ENCODE peak calls at places on chromosomes 7 and 10, in five cellular contexts. One of them, this sample, is unnamed.
A peak's percentile ranks its signal among the peaks of the same experiment; 100 is the strongest.

GRCh38 chr7:82081644-82082224 is 311.9 kb upstream of the HGF start:
- DNase-seq in C1 segment of cervical spinal cord: no peak
- DNase-seq in NCI-H82: no peak
- DNase-seq in activated T-cell treated with anti-CD3 and anti-CD28 coated beads, Interleukin-2, amount 50 U/mL, for 24 hours: no peak
- DNase-seq in adrenal gland: no peak
- DNase-seq in this sample: peak; percentile 69

GRCh38 chr10:45380903-45381610 is 7.0 kb downstream of the ALOX5 start:
- DNase-seq in C1 segment of cervical spinal cord: no peak
- DNase-seq in NCI-H82: no peak
- DNase-seq in activated T-cell treated with anti-CD3 and anti-CD28 coated beads, Interleukin-2, amount 50 U/mL, for 24 hours: no peak
- DNase-seq in adrenal gland: peak; percentile 55
- DNase-seq in this sample: no peak

GRCh38 chr7:3949226-3949625 is 648.2 kb downstream of the SDK1 start:
- DNase-seq in C1 segment of cervical spinal cord: no peak
- DNase-seq in NCI-H82: no peak
- DNase-seq in activated T-cell treated with anti-CD3 and anti-CD28 coated beads, Interleukin-2, amount 50 U/mL, for 24 hours: no peak
- DNase-seq in adrenal gland: no peak
- DNase-seq in this sample: no peak

GRCh38 chr7:10225265-10225664 is 748.4 kb upstream of the PHF14 start:
- DNase-seq in C1 segment of cervical spinal cord: no peak
- DNase-seq in NCI-H82: no peak
- DNase-seq in activated T-cell treated with anti-CD3 and anti-CD28 coated beads, Interleukin-2, amount 50 U/mL, for 24 hours: no peak
- DNase-seq in adrenal gland: no peak
- DNase-seq in this sample: no peak

GRCh38 chr7:123748734-123749536 is at the start of gene WASL:
- DNase-seq in C1 segment of cervical spinal cord: peak; percentile 70
- DNase-seq in NCI-H82: peak; percentile 98
- DNase-seq in activated T-cell treated with anti-CD3 and anti-CD28 coated beads, Interleukin-2, amount 50 U/mL, for 24 hours: peak; percentile 93
- DNase-seq in adrenal gland: peak; percentile 93
- DNase-seq in this sample: peak; percentile 91

GRCh38 chr10:53667063-53667462 is 894.5 kb upstream of the MBL2 start:
- DNase-seq in C1 segment of cervical spinal cord: no peak
- DNase-seq in NCI-H82: no peak
- DNase-seq in activated T-cell treated with anti-CD3 and anti-CD28 coated beads, Interleukin-2, amount 50 U/mL, for 24 hours: no peak
- DNase-seq in adrenal gland: no peak
- DNase-seq in this sample: no peak

GRCh38 chr10:72846225-72846624 is 47.3 kb upstream of the OIT3 start:
- DNase-seq in C1 segment of cervical spinal cord: no peak
- DNase-seq in NCI-H82: no peak
- DNase-seq in activated T-cell treated with anti-CD3 and anti-CD28 coated beads, Interleukin-2, amount 50 U/mL, for 24 hours: no peak
- DNase-seq in adrenal gland: no peak
- DNase-seq in this sample: no peak

GRCh38 chr7:87784424-87784823 is 91.7 kb downstream of the SLC25A40 start:
- DNase-seq in C1 segment of cervical spinal cord: no peak
- DNase-seq in NCI-H82: no peak
- DNase-seq in activated T-cell treated with anti-CD3 and anti-CD28 coated beads, Interleukin-2, amount 50 U/mL, for 24 hours: no peak
- DNase-seq in adrenal gland: no peak
- DNase-seq in this sample: no peak

GRCh38 chr7:1055084-1055450 is 10.7 kb downstream of the GPR146 start:
- DNase-seq in C1 segment of cervical spinal cord: no peak
- DNase-seq in NCI-H82: no peak
- DNase-seq in activated T-cell treated with anti-CD3 and anti-CD28 coated beads, Interleukin-2, amount 50 U/mL, for 24 hours: peak; percentile 63
- DNase-seq in adrenal gland: peak; percentile 47
- DNase-seq in this sample: no peak

GRCh38 chr10:61729596-61729995 is 66.9 kb downstream of the CABCOCO1 start:
- DNase-seq in C1 segment of cervical spinal cord: no peak
- DNase-seq in NCI-H82: no peak
- DNase-seq in activated T-cell treated with anti-CD3 and anti-CD28 coated beads, Interleukin-2, amount 50 U/mL, for 24 hours: no peak
- DNase-seq in adrenal gland: no peak
- DNase-seq in this sample: no peak

GRCh38 chr10:118668228-118668952 is 72.9 kb upstream of the PRLHR start:
- DNase-seq in C1 segment of cervical spinal cord: no peak
- DNase-seq in NCI-H82: no peak
- DNase-seq in activated T-cell treated with anti-CD3 and anti-CD28 coated beads, Interleukin-2, amount 50 U/mL, for 24 hours: no peak
- DNase-seq in adrenal gland: no peak
- DNase-seq in this sample: no peak

GRCh38 chr7:36079446-36080025 is 73.5 kb upstream of the EEPD1 start:
- DNase-seq in C1 segment of cervical spinal cord: no peak
- DNase-seq in NCI-H82: no peak
- DNase-seq in activated T-cell treated with anti-CD3 and anti-CD28 coated beads, Interleukin-2, amount 50 U/mL, for 24 hours: no peak
- DNase-seq in adrenal gland: no peak
- DNase-seq in this sample: no peak

GRCh38 chr7:4713183-4713784 is 31.2 kb downstream of the FOXK1 start:
- DNase-seq in C1 segment of cervical spinal cord: no peak
- DNase-seq in NCI-H82: no peak
- DNase-seq in activated T-cell treated with anti-CD3 and anti-CD28 coated beads, Interleukin-2, amount 50 U/mL, for 24 hours: no peak
- DNase-seq in adrenal gland: no peak
- DNase-seq in this sample: no peak

GRCh38 chr7:36971515-36972139 is 247.3 kb upstream of the AOAH start:
- DNase-seq in C1 segment of cervical spinal cord: no peak
- DNase-seq in NCI-H82: peak; percentile 79
- DNase-seq in activated T-cell treated with anti-CD3 and anti-CD28 coated beads, Interleukin-2, amount 50 U/mL, for 24 hours: no peak
- DNase-seq in adrenal gland: no peak
- DNase-seq in this sample: peak; percentile 14

GRCh38 chr7:140325600-140325999 is 72.7 kb downstream of the SLC37A3 start:
- DNase-seq in C1 segment of cervical spinal cord: no peak
- DNase-seq in NCI-H82: no peak
- DNase-seq in activated T-cell treated with anti-CD3 and anti-CD28 coated beads, Interleukin-2, amount 50 U/mL, for 24 hours: no peak
- DNase-seq in adrenal gland: no peak
- DNase-seq in this sample: no peak

GRCh38 chr10:122021421-122021820 is 32.5 kb downstream of the TACC2 start:
- DNase-seq in C1 segment of cervical spinal cord: no peak
- DNase-seq in NCI-H82: no peak
- DNase-seq in activated T-cell treated with anti-CD3 and anti-CD28 coated beads, Interleukin-2, amount 50 U/mL, for 24 hours: no peak
- DNase-seq in adrenal gland: no peak
- DNase-seq in this sample: no peak

GRCh38 chr10:75019360-75019759 is 92.1 kb upstream of the SAMD8 start:
- DNase-seq in C1 segment of cervical spinal cord: no peak
- DNase-seq in NCI-H82: peak; percentile 22
- DNase-seq in activated T-cell treated with anti-CD3 and anti-CD28 coated beads, Interleukin-2, amount 50 U/mL, for 24 hours: no peak
- DNase-seq in adrenal gland: no peak
- DNase-seq in this sample: peak; percentile 39

GRCh38 chr7:33040803-33041516 is 21.6 kb downstream of the NT5C3A start:
- DNase-seq in C1 segment of cervical spinal cord: no peak
- DNase-seq in NCI-H82: peak; percentile 15
- DNase-seq in activated T-cell treated with anti-CD3 and anti-CD28 coated beads, Interleukin-2, amount 50 U/mL, for 24 hours: no peak
- DNase-seq in adrenal gland: peak; percentile 37
- DNase-seq in this sample: no peak

GRCh38 chr7:131355917-131356777 is 28.5 kb downstream of the MKLN1 start:
- DNase-seq in C1 segment of cervical spinal cord: no peak
- DNase-seq in NCI-H82: no peak
- DNase-seq in activated T-cell treated with anti-CD3 and anti-CD28 coated beads, Interleukin-2, amount 50 U/mL, for 24 hours: no peak
- DNase-seq in adrenal gland: no peak
- DNase-seq in this sample: no peak

GRCh38 chr10:3907514-3907913 is 122.5 kb upstream of the KLF6 start:
- DNase-seq in C1 segment of cervical spinal cord: no peak
- DNase-seq in NCI-H82: no peak
- DNase-seq in activated T-cell treated with anti-CD3 and anti-CD28 coated beads, Interleukin-2, amount 50 U/mL, for 24 hours: no peak
- DNase-seq in adrenal gland: no peak
- DNase-seq in this sample: no peak

GRCh38 chr7:68785036-68785435 is 813.2 kb upstream of the AUTS2 start:
- DNase-seq in C1 segment of cervical spinal cord: no peak
- DNase-seq in NCI-H82: no peak
- DNase-seq in activated T-cell treated with anti-CD3 and anti-CD28 coated beads, Interleukin-2, amount 50 U/mL, for 24 hours: no peak
- DNase-seq in adrenal gland: no peak
- DNase-seq in this sample: no peak

GRCh38 chr10:34764347-34764991 is 50.6 kb downstream of the PARD3 start:
- DNase-seq in C1 segment of cervical spinal cord: no peak
- DNase-seq in NCI-H82: no peak
- DNase-seq in activated T-cell treated with anti-CD3 and anti-CD28 coated beads, Interleukin-2, amount 50 U/mL, for 24 hours: no peak
- DNase-seq in adrenal gland: no peak
- DNase-seq in this sample: no peak

GRCh38 chr7:6480323-6480660 is 32.5 kb upstream of the DAGLB start:
- DNase-seq in C1 segment of cervical spinal cord: no peak
- DNase-seq in NCI-H82: no peak
- DNase-seq in activated T-cell treated with anti-CD3 and anti-CD28 coated beads, Interleukin-2, amount 50 U/mL, for 24 hours: no peak
- DNase-seq in adrenal gland: no peak
- DNase-seq in this sample: no peak

GRCh38 chr10:35251373-35252100 is 84.8 kb upstream of the CCNY start:
- DNase-seq in C1 segment of cervical spinal cord: no peak
- DNase-seq in NCI-H82: no peak
- DNase-seq in activated T-cell treated with anti-CD3 and anti-CD28 coated beads, Interleukin-2, amount 50 U/mL, for 24 hours: no peak
- DNase-seq in adrenal gland: no peak
- DNase-seq in this sample: no peak

GRCh38 chr7:36037121-36037662 is 115.9 kb upstream of the EEPD1 start:
- DNase-seq in C1 segment of cervical spinal cord: no peak
- DNase-seq in NCI-H82: no peak
- DNase-seq in activated T-cell treated with anti-CD3 and anti-CD28 coated beads, Interleukin-2, amount 50 U/mL, for 24 hours: no peak
- DNase-seq in adrenal gland: peak; percentile 84
- DNase-seq in this sample: no peak

GRCh38 chr7:3025616-3026015 is 18.1 kb downstream of the CARD11 start:
- DNase-seq in C1 segment of cervical spinal cord: no peak
- DNase-seq in NCI-H82: no peak
- DNase-seq in activated T-cell treated with anti-CD3 and anti-CD28 coated beads, Interleukin-2, amount 50 U/mL, for 24 hours: no peak
- DNase-seq in adrenal gland: no peak
- DNase-seq in this sample: no peak

GRCh38 chr7:118245267-118246040 is 20.9 kb downstream of the ANKRD7 start:
- DNase-seq in C1 segment of cervical spinal cord: no peak
- DNase-seq in NCI-H82: no peak
- DNase-seq in activated T-cell treated with anti-CD3 and anti-CD28 coated beads, Interleukin-2, amount 50 U/mL, for 24 hours: no peak
- DNase-seq in adrenal gland: no peak
- DNase-seq in this sample: no peak

GRCh38 chr7:26493737-26494423 is 202.2 kb downstream of the SNX10 start:
- DNase-seq in C1 segment of cervical spinal cord: no peak
- DNase-seq in NCI-H82: no peak
- DNase-seq in activated T-cell treated with anti-CD3 and anti-CD28 coated beads, Interleukin-2, amount 50 U/mL, for 24 hours: no peak
- DNase-seq in adrenal gland: no peak
- DNase-seq in this sample: no peak

GRCh38 chr10:119418401-119418800 is 124.1 kb downstream of the RGS10 start:
- DNase-seq in C1 segment of cervical spinal cord: no peak
- DNase-seq in NCI-H82: no peak
- DNase-seq in activated T-cell treated with anti-CD3 and anti-CD28 coated beads, Interleukin-2, amount 50 U/mL, for 24 hours: no peak
- DNase-seq in adrenal gland: no peak
- DNase-seq in this sample: no peak

GRCh38 chr10:121654021-121654545 is 55.8 kb upstream of the FGFR2 start:
- DNase-seq in C1 segment of cervical spinal cord: no peak
- DNase-seq in NCI-H82: no peak
- DNase-seq in activated T-cell treated with anti-CD3 and anti-CD28 coated beads, Interleukin-2, amount 50 U/mL, for 24 hours: no peak
- DNase-seq in adrenal gland: no peak
- DNase-seq in this sample: no peak

GRCh38 chr10:113619401-113619800 is 44.4 kb downstream of the NRAP start:
- DNase-seq in C1 segment of cervical spinal cord: no peak
- DNase-seq in NCI-H82: no peak
- DNase-seq in activated T-cell treated with anti-CD3 and anti-CD28 coated beads, Interleukin-2, amount 50 U/mL, for 24 hours: no peak
- DNase-seq in adrenal gland: no peak
- DNase-seq in this sample: no peak

This sample was measured in NCI-H524.